ENCODE peak calls at places on chromosome 1, in five cellular contexts. G, C, A, W and O are unnamed samples.

GRCh38 chr1:20047058-20047457 is 22.9 kb upstream of the PLA2G5 start:
- DNase-seq in G (no peak), C (no peak), A (no peak), W (no peak), O (no peak)

GRCh38 chr1:59194621-59195020 is 102.3 kb upstream of the FGGY start:
- DNase-seq in G (no peak), C (no peak), A (no peak), W (no peak), O (no peak)

GRCh38 chr1:101238041-101238515 is 1.3 kb downstream of the S1PR1 start:
- DNase-seq in G (no peak), C (no peak), A (no peak), W (peak), O (no peak)

GRCh38 chr1:9892563-9893528 is 17.2 kb downstream of the CTNNBIP1 start:
- DNase-seq in G (peak), C (no peak), A (peak), W (peak), O (no peak)

GRCh38 chr1:203422656-203423055 is 53.0 kb upstream of the PRELP start:
- DNase-seq in G (no peak), C (no peak), A (no peak), W (no peak), O (no peak)

GRCh38 chr1:203861379-203862184 is at the start of gene SNRPE:
- DNase-seq in G (peak), C (peak), A (peak), W (peak), O (peak)

GRCh38 chr1:6278263-6278662 is 17.4 kb upstream of the GPR153 start:
- DNase-seq in G (no peak), C (no peak), A (no peak), W (no peak), O (no peak)

GRCh38 chr1:6523566-6523965 is 30.7 kb downstream of the NOL9 start:
- DNase-seq in G (peak), C (no peak), A (no peak), W (no peak), O (no peak)

GRCh38 chr1:159868766-159869165 is 6.3 kb upstream of the VSIG8 start:
- DNase-seq in G (no peak), C (no peak), A (no peak), W (no peak), O (no peak)

GRCh38 chr1:213326666-213327317 is 275.8 kb downstream of the RPS6KC1 start:
- DNase-seq in G (peak), C (peak), A (peak), W (no peak), O (peak)

GRCh38 chr1:241548008-241548407 is 15.8 kb downstream of the KMO start:
- DNase-seq in G (no peak), C (no peak), A (no peak), W (no peak), O (no peak)

GRCh38 chr1:180953791-180954721 is 41.4 kb downstream of the KIAA1614 start:
- DNase-seq in G (peak), C (no peak), A (no peak), W (no peak), O (peak)

GRCh38 chr1:203036135-203036534 is 9.8 kb downstream of the PPFIA4 start:
- DNase-seq in G (no peak), C (no peak), A (no peak), W (no peak), O (no peak)

GRCh38 chr1:234357831-234358230 is 15.4 kb upstream of the COA6 start:
- DNase-seq in G (no peak), C (no peak), A (no peak), W (no peak), O (no peak)

GRCh38 chr1:197399691-197400521 is 131.9 kb downstream of the CRB1 start:
- DNase-seq in G (peak), C (no peak), A (peak), W (peak), O (peak)

GRCh38 chr1:16971330-16972209 is 8.8 kb downstream of the MFAP2 start:
- DNase-seq in G (no peak), C (no peak), A (no peak), W (no peak), O (no peak)

GRCh38 chr1:208043690-208044089 is 132.8 kb upstream of the CD34 start:
- DNase-seq in G (no peak), C (no peak), A (no peak), W (no peak), O (no peak)

GRCh38 chr1:6743189-6744101 is 41.8 kb upstream of the CAMTA1 start:
- DNase-seq in G (peak), C (no peak), A (peak), W (no peak), O (peak)

GRCh38 chr1:156546267-156546666 is 26.1 kb downstream of the IQGAP3 start:
- DNase-seq in G (no peak), C (no peak), A (no peak), W (no peak), O (no peak)

GRCh38 chr1:42737986-42738677 is 1.9 kb downstream of the CLDN19 start:
- DNase-seq in G (no peak), C (no peak), A (no peak), W (no peak), O (no peak)

GRCh38 chr1:47771766-47772165 is 225.4 kb downstream of the TRABD2B start:
- DNase-seq in G (no peak), C (no peak), A (no peak), W (no peak), O (no peak)

GRCh38 chr1:66373072-66373685 is 160.8 kb upstream of the SGIP1 start:
- DNase-seq in G (no peak), C (no peak), A (no peak), W (no peak), O (no peak)

GRCh38 chr1:55284856-55285255 is 69.7 kb upstream of the USP24 start:
- DNase-seq in G (peak), C (no peak), A (peak), W (peak), O (no peak)

GRCh38 chr1:195019385-195019784 is 1588.9 kb downstream of the KCNT2 start:
- DNase-seq in G (no peak), C (no peak), A (no peak), W (no peak), O (no peak)

GRCh38 chr1:41515131-41515678 is 30.7 kb upstream of the EDN2 start:
- DNase-seq in G (no peak), C (no peak), A (no peak), W (no peak), O (no peak)

GRCh38 chr1:115555446-115555845 is 86.3 kb upstream of the VANGL1 start:
- DNase-seq in G (no peak), C (no peak), A (no peak), W (no peak), O (no peak)

GRCh38 chr1:10637833-10638558 is 158.4 kb downstream of the CASZ1 start:
- DNase-seq in G (no peak), C (no peak), A (no peak), W (no peak), O (no peak)

GRCh38 chr1:150477733-150478132 is 9.5 kb upstream of the TARS2 start:
- DNase-seq in G (peak), C (no peak), A (peak), W (no peak), O (no peak)

GRCh38 chr1:204958325-204959307 is 84.4 kb upstream of the CNTN2 start:
- DNase-seq in G (no peak), C (no peak), A (no peak), W (no peak), O (no peak)

GRCh38 chr1:245874942-245875580 is 632.0 kb downstream of the SMYD3 start:
- DNase-seq in G (peak), C (peak), A (peak), W (no peak), O (peak)

GRCh38 chr1:241827308-241827707 is 20.7 kb upstream of the EXO1 start:
- DNase-seq in G (no peak), C (no peak), A (no peak), W (no peak), O (no peak)

GRCh38 chr1:170929412-170929834 is 5.9 kb upstream of the MROH9 start:
- DNase-seq in G (peak), C (no peak), A (peak), W (no peak), O (peak)

GRCh38 chr1:103616362-103616761 is 865 bp upstream of the AMY2A start:
- DNase-seq in G (no peak), C (no peak), A (no peak), W (no peak), O (no peak)

GRCh38 chr1:64911326-64911725 is 55.0 kb downstream of the JAK1 start:
- DNase-seq in G (no peak), C (no peak), A (no peak), W (no peak), O (no peak)

GRCh38 chr1:242212401-242212800 is 213.5 kb upstream of the MAP1LC3C start:
- DNase-seq in G (no peak), C (no peak), A (no peak), W (no peak), O (no peak)

GRCh38 chr1:12617511-12617900 is 504 bp downstream of the DHRS3 start:
- DNase-seq in G (no peak), C (no peak), A (no peak), W (no peak), O (no peak)

GRCh38 chr1:115224636-115225035 is 113.4 kb downstream of the NGF start:
- DNase-seq in G (no peak), C (no peak), A (no peak), W (no peak), O (no peak)

GRCh38 chr1:1360511-1361169 is 2.3 kb upstream of the MXRA8 start:
- DNase-seq in G (peak), C (peak), A (peak), W (no peak), O (peak)

GRCh38 chr1:38817958-38818705 is 41.4 kb downstream of the RRAGC start:
- DNase-seq in G (peak), C (no peak), A (no peak), W (no peak), O (no peak)

GRCh38 chr1:21162740-21163464 is 13.8 kb downstream of the EIF4G3 start:
- DNase-seq in G (no peak), C (no peak), A (no peak), W (no peak), O (no peak)

GRCh38 chr1:21164266-21164665 is 12.4 kb downstream of the EIF4G3 start:
- DNase-seq in G (no peak), C (no peak), A (no peak), W (no peak), O (no peak)

GRCh38 chr1:21168444-21168843 is 8.3 kb downstream of the EIF4G3 start:
- DNase-seq in G (no peak), C (no peak), A (no peak), W (no peak), O (no peak)

GRCh38 chr1:21165076-21165475 is 11.6 kb downstream of the EIF4G3 start:
- DNase-seq in G (no peak), C (no peak), A (no peak), W (no peak), O (peak)

GRCh38 chr1:21165632-21166031 is 11.1 kb downstream of the EIF4G3 start:
- DNase-seq in G (no peak), C (no peak), A (no peak), W (no peak), O (no peak)
- H3K4me3 ChIP-seq in G (no peak), C (no peak), A (no peak), W (no peak), O (no peak)

DNA sequence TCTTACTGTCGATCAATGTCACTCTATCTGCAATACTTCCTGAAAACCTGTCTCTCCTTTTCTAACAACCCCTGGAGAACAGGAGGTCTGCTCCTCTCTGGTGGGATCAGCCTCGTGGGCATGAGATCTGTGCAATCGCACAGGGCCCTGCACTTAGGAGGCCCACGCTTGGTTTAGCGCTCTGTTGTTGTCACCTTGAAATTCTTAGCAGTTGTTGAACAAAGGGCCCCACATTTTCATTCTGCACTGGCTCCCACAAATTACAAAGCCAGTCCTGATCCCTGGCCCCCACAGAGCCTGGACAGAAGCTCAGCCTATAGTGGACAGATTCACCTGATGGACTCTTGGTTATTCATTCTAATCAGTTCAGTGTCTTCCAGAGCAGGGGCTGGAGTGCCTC is 18.6 kb downstream of the SPOCD1 start:
- DNase-seq in G (no peak), C (no peak), A (no peak), W (no peak), O (no peak)
- H3K4me3 ChIP-seq in G (peak), C (no peak), A (peak), W (no peak), O (peak)

GRCh38 chr1:8506995-8507615 is 189.2 kb downstream of the SLC45A1 start:
- DNase-seq in G (no peak), C (no peak), A (no peak), W (no peak), O (no peak)

GRCh38 chr1:8509579-8509978 is 191.7 kb downstream of the SLC45A1 start:
- DNase-seq in G (no peak), C (no peak), A (no peak), W (no peak), O (no peak)

GRCh38 chr1:8512504-8512903 is 194.6 kb downstream of the SLC45A1 start:
- DNase-seq in G (no peak), C (no peak), A (no peak), W (no peak), O (no peak)

GRCh38 chr1:8506447-8506846 is 188.5 kb downstream of the SLC45A1 start:
- DNase-seq in G (no peak), C (no peak), A (no peak), W (no peak), O (no peak)

GRCh38 chr1:8510041-8510823 is 192.3 kb downstream of the SLC45A1 start:
- DNase-seq in G (peak), C (no peak), A (peak), W (peak), O (peak)
- H3K4me3 ChIP-seq in G (peak), C (peak), A (no peak), W (no peak), O (peak)

GRCh38 chr1:178632619-178633018 is 92.4 kb upstream of the RALGPS2 start:
- DNase-seq in G (no peak), C (no peak), A (no peak), W (no peak), O (no peak)

GRCh38 chr1:178630418-178630817 is 94.6 kb upstream of the RALGPS2 start:
- DNase-seq in G (no peak), C (no peak), A (no peak), W (no peak), O (no peak)

GRCh38 chr1:178629549-178630154 is 95.4 kb upstream of the RALGPS2 start:
- DNase-seq in G (no peak), C (no peak), A (no peak), W (no peak), O (no peak)

GRCh38 chr1:178634445-178634844 is 90.6 kb upstream of the RALGPS2 start:
- DNase-seq in G (no peak), C (no peak), A (no peak), W (no peak), O (no peak)

DNA sequence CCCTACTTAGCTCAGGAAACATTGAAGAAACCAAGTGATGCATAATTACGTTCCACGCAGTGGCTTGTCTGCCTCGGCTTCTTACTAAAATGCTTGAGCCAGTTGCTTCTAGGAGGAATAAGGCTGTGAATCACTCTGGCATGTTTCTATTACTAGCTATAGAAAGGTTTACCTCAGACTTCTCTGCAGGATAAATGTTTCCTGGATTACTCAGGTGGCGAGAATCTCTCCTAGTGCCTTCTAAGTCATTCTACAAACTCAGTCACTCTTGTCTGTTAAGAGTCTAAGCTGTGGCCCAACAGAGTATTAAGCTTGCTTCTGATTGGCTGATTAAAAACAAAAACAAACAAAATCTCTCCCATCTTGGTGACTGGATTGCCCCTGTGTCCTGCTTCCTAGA is 92.0 kb upstream of the RALGPS2 start:
- DNase-seq in G (peak), C (no peak), A (peak), W (no peak), O (peak)
- H3K4me3 ChIP-seq in G (no peak), C (no peak), A (no peak), W (no peak), O (no peak)

GRCh38 chr1:172708452-172708851 is 49.5 kb downstream of the FASLG start:
- DNase-seq in G (no peak), C (no peak), A (no peak), W (peak), O (no peak)

GRCh38 chr1:172704003-172704402 is 45.1 kb downstream of the FASLG start:
- DNase-seq in G (no peak), C (no peak), A (no peak), W (peak), O (no peak)

GRCh38 chr1:172699695-172700094 is 40.8 kb downstream of the FASLG start:
- DNase-seq in G (peak), C (no peak), A (no peak), W (no peak), O (no peak)

GRCh38 chr1:172699111-172699510 is 40.2 kb downstream of the FASLG start:
- DNase-seq in G (peak), C (no peak), A (peak), W (peak), O (peak)

DNA sequence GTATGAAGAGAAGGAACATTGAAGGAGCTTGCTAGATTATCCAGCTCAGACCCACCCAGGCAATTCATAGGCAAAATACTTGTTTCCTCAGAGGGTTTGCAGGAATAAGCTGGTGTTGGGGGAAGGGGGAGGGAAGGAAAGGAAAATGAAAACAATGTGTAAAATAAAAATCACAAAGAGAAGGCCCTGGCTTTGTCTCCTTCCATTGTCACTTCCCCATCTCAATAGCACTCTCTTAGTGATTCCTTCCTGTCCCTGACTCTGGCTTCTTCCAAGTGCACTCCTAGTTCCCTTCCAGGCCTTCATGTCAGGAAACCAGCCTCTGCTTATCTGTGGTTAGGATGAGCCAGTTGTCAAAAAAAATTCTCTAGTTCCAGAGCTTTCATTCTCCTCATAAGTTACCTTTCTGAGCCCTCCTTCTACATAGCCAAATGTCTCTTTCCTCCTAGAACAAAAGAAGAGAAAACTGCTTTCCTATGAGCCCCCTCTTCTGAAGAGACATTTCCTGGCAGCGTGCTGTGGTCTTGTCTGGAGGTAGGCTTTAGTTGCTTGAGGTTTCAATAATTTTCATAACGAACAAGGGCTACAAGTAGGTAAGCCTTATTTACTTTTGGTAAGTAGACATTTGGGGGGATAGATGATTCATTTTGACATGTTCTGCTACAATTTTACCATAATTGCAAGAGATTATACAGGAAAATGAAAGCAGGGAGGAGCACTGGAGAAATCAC is 45.7 kb downstream of the FASLG start:
- DNase-seq in G (no peak), C (no peak), A (no peak), W (peak), O (no peak)
- H3K4me3 ChIP-seq in G (no peak), C (no peak), A (no peak), W (no peak), O (no peak)